ENCODE peak calls at places on chromosomes 7 and 10, in four cellular contexts. One of them, this sample, is unnamed.

GRCh38 chr10:74032900-74033655 is 35.2 kb downstream of the VCL start:
- DNase-seq in IMR-90: no peak
- DNase-seq in A673: no peak
- DNase-seq in brain microvascular endothelial cell: no peak
- DNase-seq in this sample: no peak

GRCh38 chr10:73850863-73851461 is 23.4 kb downstream of the CAMK2G start:
- DNase-seq in IMR-90: peak; percentile 50
- DNase-seq in A673: peak; percentile 52
- DNase-seq in brain microvascular endothelial cell: peak; percentile 51
- DNase-seq in this sample: peak; percentile 59

GRCh38 chr10:48497965-48498770 is 106.7 kb downstream of the ARHGAP22 start:
- DNase-seq in IMR-90: no peak
- DNase-seq in A673: no peak
- DNase-seq in brain microvascular endothelial cell: no peak
- DNase-seq in this sample: no peak

GRCh38 chr7:146249272-146249671 is 132.7 kb downstream of the CNTNAP2 start:
- DNase-seq in IMR-90: no peak
- DNase-seq in A673: no peak
- DNase-seq in brain microvascular endothelial cell: no peak
- DNase-seq in this sample: no peak

GRCh38 chr10:3323865-3324498 is 151.4 kb upstream of the PITRM1 start:
- DNase-seq in IMR-90: no peak
- DNase-seq in A673: peak; percentile 54
- DNase-seq in brain microvascular endothelial cell: no peak
- DNase-seq in this sample: no peak

GRCh38 chr10:132735341-132735775 is 50.6 kb downstream of the NKX6-2 start:
- DNase-seq in IMR-90: no peak
- DNase-seq in A673: no peak
- DNase-seq in brain microvascular endothelial cell: no peak
- DNase-seq in this sample: no peak

GRCh38 chr7:44068054-44068453 is 2.7 kb upstream of the PGAM2 start:
- DNase-seq in IMR-90: peak; percentile 50
- DNase-seq in A673: no peak
- DNase-seq in brain microvascular endothelial cell: no peak
- DNase-seq in this sample: no peak

GRCh38 chr10:71339796-71340589 is 20.9 kb downstream of the SLC29A3 start:
- DNase-seq in IMR-90: no peak
- DNase-seq in A673: no peak
- DNase-seq in brain microvascular endothelial cell: no peak
- DNase-seq in this sample: no peak

GRCh38 chr10:48572414-48572813 is 32.5 kb downstream of the ARHGAP22 start:
- DNase-seq in IMR-90: peak; percentile 73
- DNase-seq in A673: peak; percentile 34
- DNase-seq in brain microvascular endothelial cell: no peak
- DNase-seq in this sample: no peak

GRCh38 chr10:130042386-130042785 is 68.2 kb downstream of the C10orf143 start:
- DNase-seq in IMR-90: no peak
- DNase-seq in A673: no peak
- DNase-seq in brain microvascular endothelial cell: no peak
- DNase-seq in this sample: no peak

GRCh38 chr10:12849351-12850181 is 151.9 kb downstream of the CCDC3 start:
- DNase-seq in IMR-90: no peak
- DNase-seq in A673: no peak
- DNase-seq in brain microvascular endothelial cell: no peak
- DNase-seq in this sample: no peak

GRCh38 chr10:101938316-101939272 is 95.0 kb upstream of the KCNIP2 start:
- DNase-seq in IMR-90: peak; percentile 93
- DNase-seq in A673: no peak
- DNase-seq in brain microvascular endothelial cell: peak; percentile 89
- DNase-seq in this sample: peak; percentile 75

GRCh38 chr7:47526466-47526865 is 55.4 kb downstream of the TNS3 start:
- DNase-seq in IMR-90: no peak
- DNase-seq in A673: no peak
- DNase-seq in brain microvascular endothelial cell: no peak
- DNase-seq in this sample: no peak

GRCh38 chr7:1750541-1751021 is 80.5 kb downstream of the ELFN1 start:
- DNase-seq in IMR-90: no peak
- DNase-seq in A673: no peak
- DNase-seq in brain microvascular endothelial cell: no peak
- DNase-seq in this sample: no peak

GRCh38 chr7:1754345-1754908 is 84.3 kb downstream of the ELFN1 start:
- DNase-seq in IMR-90: no peak
- DNase-seq in A673: no peak
- DNase-seq in brain microvascular endothelial cell: no peak
- DNase-seq in this sample: no peak

GRCh38 chr7:1753563-1753867 is 83.4 kb downstream of the ELFN1 start:
- DNase-seq in IMR-90: no peak
- DNase-seq in A673: no peak
- DNase-seq in brain microvascular endothelial cell: no peak
- DNase-seq in this sample: no peak

GRCh38 chr7:1749864-1750466 is 79.9 kb downstream of the ELFN1 start:
- DNase-seq in IMR-90: no peak
- DNase-seq in A673: no peak
- DNase-seq in brain microvascular endothelial cell: no peak
- DNase-seq in this sample: no peak

GRCh38 chr7:1752771-1753562 is 82.9 kb downstream of the ELFN1 start:
- DNase-seq in IMR-90: no peak
- DNase-seq in A673: no peak
- DNase-seq in brain microvascular endothelial cell: no peak
- DNase-seq in this sample: no peak
- H3K4me3 ChIP-seq in IMR-90: no peak overlapping the region
- H3K4me3 ChIP-seq in A673: no peak overlapping the region
- H3K4me3 ChIP-seq in brain microvascular endothelial cell: no peak overlapping the region
- H3K4me3 ChIP-seq in this sample: no peak overlapping the region

GRCh38 chr10:75726522-75727493 is 295.4 kb downstream of the LRMDA start:
- DNase-seq in IMR-90: no peak
- DNase-seq in A673: no peak
- DNase-seq in brain microvascular endothelial cell: no peak
- DNase-seq in this sample: no peak

GRCh38 chr10:75722609-75723008 is 291.2 kb downstream of the LRMDA start:
- DNase-seq in IMR-90: no peak
- DNase-seq in A673: no peak
- DNase-seq in brain microvascular endothelial cell: no peak
- DNase-seq in this sample: no peak

GRCh38 chr10:75724047-75724446 is 292.6 kb downstream of the LRMDA start:
- DNase-seq in IMR-90: no peak
- DNase-seq in A673: no peak
- DNase-seq in brain microvascular endothelial cell: no peak
- DNase-seq in this sample: no peak

GRCh38 chr10:75718996-75719395 is 287.6 kb downstream of the LRMDA start:
- DNase-seq in IMR-90: no peak
- DNase-seq in A673: no peak
- DNase-seq in brain microvascular endothelial cell: no peak
- DNase-seq in this sample: no peak

GRCh38 chr10:75723319-75723965 is 292.0 kb downstream of the LRMDA start:
- DNase-seq in IMR-90: no peak
- DNase-seq in A673: peak; percentile 11
- DNase-seq in brain microvascular endothelial cell: no peak
- DNase-seq in this sample: no peak
- TF ChIP-seq CTCF in IMR-90: no peak
- TF ChIP-seq CTCF in A673: no peak
- TF ChIP-seq CTCF in brain microvascular endothelial cell: no peak
- TF ChIP-seq CTCF in this sample: no peak

DNA sequence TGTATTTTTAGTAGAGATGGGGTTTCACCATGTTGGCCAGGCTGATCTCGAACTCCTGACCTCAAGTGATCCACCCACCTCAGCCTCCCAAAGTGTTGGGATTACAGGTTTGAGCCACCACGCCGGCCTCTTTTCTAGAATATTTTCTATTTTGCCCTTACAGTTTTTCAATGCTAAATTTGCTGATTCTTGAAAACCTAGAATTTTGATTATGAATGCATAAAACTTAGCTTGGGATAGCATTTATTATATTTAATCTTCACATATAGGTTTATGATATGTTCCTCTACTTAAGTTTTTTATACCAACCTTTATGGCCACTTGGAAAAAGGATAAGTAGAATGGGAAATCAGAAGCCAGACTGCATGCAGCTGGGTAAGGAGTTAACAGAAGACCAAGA is 2.1 kb downstream of the TMEM60 start:
- DNase-seq in IMR-90: no peak
- DNase-seq in A673: no peak
- DNase-seq in brain microvascular endothelial cell: no peak
- DNase-seq in this sample: no peak
- H3K4me3 ChIP-seq in IMR-90: no peak overlapping the region
- H3K4me3 ChIP-seq in A673: no peak overlapping the region
- H3K4me3 ChIP-seq in brain microvascular endothelial cell: no peak overlapping the region
- H3K4me3 ChIP-seq in this sample: no peak overlapping the region

DNA sequence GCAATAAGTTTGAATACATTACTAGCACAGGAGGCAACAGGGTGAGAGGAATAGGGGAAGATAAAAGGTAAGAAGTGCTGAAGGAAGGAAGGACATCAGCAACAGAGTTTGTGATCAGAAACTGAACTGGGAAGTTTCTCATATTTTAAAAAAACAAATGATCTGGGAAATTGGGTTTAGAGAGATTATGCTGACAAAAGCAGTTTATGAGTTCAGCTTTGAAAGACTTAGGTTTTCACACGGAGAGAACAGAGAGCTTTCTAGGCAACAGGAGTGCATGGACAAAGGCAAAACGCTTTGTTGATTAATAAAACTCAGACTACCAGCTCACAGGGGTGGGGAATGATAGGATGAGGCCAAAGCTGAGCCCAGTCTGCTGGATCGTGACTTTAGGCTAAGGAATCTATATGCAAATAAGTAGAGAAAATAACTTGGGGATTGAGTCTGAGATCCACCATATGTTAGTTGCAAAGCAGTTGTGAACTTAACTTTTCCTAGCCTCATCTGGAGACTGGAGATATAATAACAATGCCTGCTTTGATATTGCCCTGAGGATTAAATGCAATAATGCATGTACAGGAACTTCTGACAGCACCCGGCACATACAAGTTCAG is 4.2 kb downstream of the OSBPL3 start:
- DNase-seq in IMR-90: peak; percentile 71
- DNase-seq in A673: no peak
- DNase-seq in brain microvascular endothelial cell: no peak
- DNase-seq in this sample: no peak
- TF ChIP-seq CTCF in IMR-90: no peak
- TF ChIP-seq CTCF in A673: no peak
- TF ChIP-seq CTCF in brain microvascular endothelial cell: no peak
- TF ChIP-seq CTCF in this sample: no peak

GRCh38 chr7:544528-545221 is 25.0 kb upstream of the PDGFA start:
- DNase-seq in IMR-90: no peak
- DNase-seq in A673: no peak
- DNase-seq in brain microvascular endothelial cell: no peak
- DNase-seq in this sample: no peak

GRCh38 chr7:541661-542060 is 22.0 kb upstream of the PDGFA start:
- DNase-seq in IMR-90: no peak
- DNase-seq in A673: no peak
- DNase-seq in brain microvascular endothelial cell: no peak
- DNase-seq in this sample: no peak

GRCh38 chr7:542131-542934 is 22.7 kb upstream of the PDGFA start:
- DNase-seq in IMR-90: no peak
- DNase-seq in A673: no peak
- DNase-seq in brain microvascular endothelial cell: no peak
- DNase-seq in this sample: no peak

GRCh38 chr7:543790-544527 is 24.3 kb upstream of the PDGFA start:
- DNase-seq in IMR-90: peak; percentile 13
- DNase-seq in A673: no peak
- DNase-seq in brain microvascular endothelial cell: no peak
- DNase-seq in this sample: no peak

GRCh38 chr7:542935-543789 is 23.5 kb upstream of the PDGFA start:
- DNase-seq in IMR-90: peak; percentile 91
- DNase-seq in A673: no peak
- DNase-seq in brain microvascular endothelial cell: peak; percentile 82
- DNase-seq in this sample: no peak
- H3K4me3 ChIP-seq in IMR-90: no peak overlapping the region
- H3K4me3 ChIP-seq in A673: no peak overlapping the region
- H3K4me3 ChIP-seq in brain microvascular endothelial cell: no peak overlapping the region
- H3K4me3 ChIP-seq in this sample: no peak overlapping the region

DNA sequence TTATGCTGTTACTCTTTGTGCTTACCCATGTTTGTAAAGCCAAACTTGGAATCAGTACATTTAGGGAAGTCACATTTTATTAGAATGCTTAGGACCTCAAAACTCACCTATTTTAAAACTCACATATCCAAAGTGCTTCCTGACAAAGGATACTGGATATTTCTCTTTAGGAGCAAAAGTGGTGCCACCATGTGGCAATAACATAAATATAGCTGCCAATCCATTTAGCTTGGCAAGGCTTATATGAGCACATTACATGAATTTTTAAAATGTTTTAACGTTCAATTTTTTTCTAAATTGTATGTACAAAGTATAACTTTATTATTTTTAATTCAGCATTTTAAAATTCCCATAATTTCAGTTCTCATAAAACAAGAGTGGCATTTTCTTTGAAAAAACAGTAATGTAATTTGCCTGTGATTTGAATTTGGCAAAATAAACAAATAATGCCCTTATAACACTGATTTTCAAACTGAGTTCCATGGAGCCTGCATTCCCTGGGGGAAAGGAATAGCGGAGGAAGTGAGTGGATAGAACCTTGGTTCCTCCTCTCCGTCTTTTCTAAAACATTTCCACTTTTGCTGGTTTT is 75.4 kb downstream of the HDAC9 start:
- DNase-seq in IMR-90: peak; percentile 42
- DNase-seq in A673: peak; percentile 75
- DNase-seq in brain microvascular endothelial cell: peak; percentile 31
- DNase-seq in this sample: peak; percentile 15
- TF ChIP-seq CTCF in IMR-90: peak; percentile 54
- TF ChIP-seq CTCF in A673: peak; percentile 76
- TF ChIP-seq CTCF in brain microvascular endothelial cell: peak; percentile 34
- TF ChIP-seq CTCF in this sample: peak; percentile 29

DNA sequence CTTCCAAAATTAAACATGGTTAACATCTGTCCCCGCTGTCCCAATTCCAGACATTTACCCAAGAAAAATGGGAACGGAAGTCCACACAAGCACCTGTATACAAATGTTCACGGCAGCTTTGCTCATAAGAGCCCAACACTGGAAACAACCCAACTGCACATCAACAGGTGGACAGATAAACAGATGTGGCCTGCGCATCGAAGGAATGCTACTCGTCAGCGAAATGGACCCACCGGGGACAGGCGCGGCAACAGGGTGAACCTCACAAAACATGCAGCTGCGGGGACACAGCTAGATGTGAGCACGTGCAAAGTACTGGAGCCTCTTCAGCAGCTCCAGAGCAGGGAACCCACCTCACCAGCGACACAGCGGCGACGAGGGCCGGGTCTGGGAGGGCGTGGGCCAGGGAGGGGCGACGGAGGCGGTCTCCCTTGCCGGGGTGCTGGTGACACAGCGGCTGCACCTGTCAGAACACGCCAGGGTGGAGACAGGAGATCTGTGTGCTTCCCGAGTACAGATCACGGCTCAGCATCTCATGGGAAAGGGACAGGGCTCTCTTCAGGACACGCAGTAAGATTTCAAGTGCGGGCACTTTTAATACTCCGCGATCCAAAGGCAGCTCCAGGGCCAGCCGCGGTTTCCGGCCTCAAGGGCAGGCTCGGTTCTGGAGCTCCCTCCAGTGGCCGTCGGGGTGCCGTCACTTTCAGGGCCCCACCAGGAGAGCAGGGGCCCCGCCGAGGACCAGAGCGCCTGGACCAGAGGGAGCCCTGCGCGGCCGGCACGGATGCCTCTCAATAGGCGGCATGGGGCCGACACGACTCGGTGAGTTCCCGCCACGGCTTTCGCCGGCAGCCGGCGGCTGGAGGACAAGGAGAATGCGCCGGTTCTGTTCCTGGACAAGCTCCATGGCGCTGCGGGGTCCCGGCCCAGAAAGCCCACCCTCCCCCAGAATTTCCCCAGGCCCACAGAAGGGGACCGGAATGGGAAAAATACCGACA is 21.2 kb downstream of the GPR146 start:
- DNase-seq in IMR-90: peak; percentile 58
- DNase-seq in A673: peak; percentile 83
- DNase-seq in brain microvascular endothelial cell: peak; percentile 68
- DNase-seq in this sample: no peak
- H3K4me3 ChIP-seq in IMR-90: no peak overlapping the region
- H3K4me3 ChIP-seq in A673: no peak overlapping the region
- H3K4me3 ChIP-seq in brain microvascular endothelial cell: no peak overlapping the region
- H3K4me3 ChIP-seq in this sample: no peak overlapping the region

This sample was measured in HFF-Myc.